ENCODE peak calls at places on chromosomes 16 and 17, in eight cellular contexts. T is suprapubic skin, P is left ventricle myocardium inferior, I is fibroblast of lung, N is endothelial cell of umbilical vein, Q is tibial artery, F is colonic mucosa, O is uterus. R is an unnamed sample. For H3K4me1, the result is how much of the 10 kb centered on the place peaks cover.

GRCh38 chr17:45775576-45776011 is 8.5 kb upstream of the CRHR1 start:
- DNase-seq in O (peak), F (no peak), Q (no peak), I (no peak), N (no peak), P (peak), T (no peak), R (peak)

GRCh38 chr17:36742267-36743000 is 141.1 kb downstream of the MRM1 start:
- DNase-seq in P (no peak), I (no peak), O (no peak), N (no peak), T (no peak), Q (no peak), F (no peak), R (no peak)

GRCh38 chr16:5412721-5413120 is 315.1 kb upstream of the EEF2KMT start:
- DNase-seq in P (no peak), O (no peak), Q (no peak), N (no peak), I (no peak), T (peak), F (no peak), R (peak)

GRCh38 chr16:667780-668518 is at the start of gene RHOT2:
- DNase-seq in O (peak), F (peak), T (peak), I (peak), Q (peak), N (peak), P (peak), R (peak)

GRCh38 chr16:30369091-30369937 is 980 bp downstream of the TBC1D10B start:
- DNase-seq in Q (peak), F (peak), I (no peak), P (no peak), O (no peak), T (no peak), N (peak), R (peak)

GRCh38 chr16:4064950-4065352 is 51.3 kb downstream of the ADCY9 start:
- DNase-seq in N (no peak), F (no peak), O (no peak), T (no peak), I (no peak), P (no peak), Q (no peak), R (no peak)

GRCh38 chr17:70636517-70637133 is 467.3 kb downstream of the KCNJ2 start:
- DNase-seq in O (no peak), F (no peak), N (peak), T (no peak), P (no peak), Q (no peak), I (peak), R (no peak)

GRCh38 chr16:70686376-70687171 is 721 bp upstream of the MTSS2 start:
- DNase-seq in T (no peak), F (no peak), N (no peak), I (no peak), O (no peak), Q (no peak), P (no peak), R (no peak)

GRCh38 chr16:11619327-11619851 is 32.7 kb upstream of the LITAF start:
- DNase-seq in O (no peak), T (no peak), I (no peak), N (no peak), F (no peak), P (no peak), Q (no peak), R (no peak)

GRCh38 chr17:75468311-75468754 is 11.9 kb downstream of the TMEM94 start:
- DNase-seq in T (no peak), N (no peak), Q (peak), P (no peak), I (no peak), O (no peak), F (no peak), R (peak)

GRCh38 chr16:27951752-27952151 is 111.8 kb downstream of the GSG1L start:
- DNase-seq in Q (no peak), I (no peak), O (no peak), T (peak), F (no peak), P (no peak), N (no peak), R (no peak)

GRCh38 chr16:50598256-50598894 is 50.2 kb downstream of the NKD1 start:
- DNase-seq in F (no peak), Q (peak), I (no peak), O (no peak), N (no peak), P (peak), T (no peak), R (peak)

GRCh38 chr17:4234406-4234805 is 29.4 kb downstream of the ANKFY1 start:
- DNase-seq in N (no peak), Q (no peak), I (no peak), P (no peak), O (no peak), T (no peak), F (no peak), R (no peak)

GRCh38 chr17:70969540-70970034 is 800.3 kb downstream of the KCNJ2 start:
- DNase-seq in O (no peak), P (no peak), I (no peak), Q (no peak), N (no peak), T (no peak), F (no peak), R (no peak)

GRCh38 chr17:33745047-33745783 is 452.1 kb upstream of the ASIC2 start:
- DNase-seq in Q (no peak), I (no peak), P (no peak), N (no peak), T (no peak), O (no peak), F (no peak), R (no peak)

GRCh38 chr17:83119987-83120864 is 40.8 kb downstream of the METRNL start:
- DNase-seq in O (no peak), T (no peak), P (peak), I (no peak), N (no peak), Q (peak), F (no peak), R (no peak)

GRCh38 chr16:85675528-85675927 is 13.2 kb downstream of the GINS2 start:
- DNase-seq in P (no peak), O (no peak), T (no peak), I (peak), F (no peak), Q (no peak), N (peak), R (no peak)

GRCh38 chr17:72119963-72120877 is 600 bp upstream of the SOX9 start:
- DNase-seq in I (peak), T (peak), Q (peak), F (peak), O (no peak), N (no peak), P (peak), R (peak)

GRCh38 chr17:51044964-51045363 is 75.7 kb downstream of the SPAG9 start:
- DNase-seq in F (no peak), Q (no peak), T (no peak), I (peak), P (no peak), N (no peak), O (no peak), R (no peak)

GRCh38 chr17:77311371-77311981 is 170.7 kb downstream of the SEC14L1 start:
- DNase-seq in F (peak), O (no peak), I (no peak), P (no peak), N (no peak), T (peak), Q (no peak), R (no peak)

GRCh38 chr16:28836761-28837064 is 9.4 kb downstream of the TUFM start:
- DNase-seq in O (no peak), I (no peak), N (no peak), Q (no peak), P (no peak), T (no peak), F (no peak), R (no peak)

GRCh38 chr17:40559954-40560591 is 5.2 kb downstream of the CCR7 start:
- DNase-seq in Q (peak), I (peak), P (peak), O (peak), N (peak), T (peak), F (peak), R (peak)

GRCh38 chr17:5883775-5884665 is 186.2 kb upstream of the WSCD1 start:
- DNase-seq in T (no peak), F (no peak), N (no peak), O (no peak), Q (no peak), I (no peak), P (no peak), R (no peak)

GRCh38 chr17:60321336-60322055 is 70.4 kb downstream of the USP32 start:
- DNase-seq in F (no peak), I (no peak), O (no peak), N (no peak), Q (no peak), T (no peak), P (no peak), R (no peak)

GRCh38 chr16:71338193-71338592 is 20.3 kb upstream of the CALB2 start:
- DNase-seq in Q (no peak), N (no peak), O (no peak), T (no peak), F (no peak), I (no peak), P (no peak), R (no peak)

GRCh38 chr17:31916496-31917064 is 15.1 kb upstream of the UTP6 start:
- DNase-seq in N (no peak), T (no peak), I (no peak), F (no peak), P (no peak), O (no peak), Q (no peak), R (peak)

GRCh38 chr16:46844771-46845170 is 13.8 kb upstream of the C16orf87 start:
- DNase-seq in P (no peak), O (no peak), F (no peak), I (peak), T (no peak), N (no peak), Q (no peak), R (no peak)

GRCh38 chr16:62225675-62226074 is 189.4 kb upstream of the CDH8 start:
- DNase-seq in T (peak), F (peak), O (no peak), Q (no peak), P (peak), I (no peak), N (no peak), R (peak)

GRCh38 chr17:19004601-19005441 is at the start of gene FAM83G:
- DNase-seq in O (peak), P (peak), I (peak), T (no peak), N (peak), F (peak), Q (peak), R (peak)

GRCh38 chr17:49223517-49224197 is 6.9 kb downstream of the PHOSPHO1 start:
- DNase-seq in T (peak), P (peak), I (no peak), Q (no peak), N (no peak), F (peak), O (peak), R (peak)

GRCh38 chr16:14070877-14071575 is at the start of gene MRTFB:
- DNase-seq in Q (peak), P (peak), F (peak), I (peak), T (peak), O (peak), N (peak), R (peak)

GRCh38 chr17:30212750-30213149 is 22.7 kb downstream of the SLC6A4 start:
- DNase-seq in Q (peak), I (no peak), T (no peak), O (no peak), N (no peak), F (no peak), P (no peak), R (no peak)

GRCh38 chr17:32508926-32509325 is 22.1 kb downstream of the CDK5R1 start:
- DNase-seq in F (no peak), O (no peak), P (no peak), Q (no peak), I (no peak), N (no peak), T (no peak), R (no peak)

GRCh38 chr16:81035975-81036750 is 521 bp downstream of the ATMIN start:
- DNase-seq in O (no peak), I (peak), N (peak), F (peak), P (peak), Q (peak), T (peak), R (peak)
- H3K27ac ChIP-seq in O (peak), I (peak), N (peak), F (no peak), P (peak), Q (peak), T (peak), R (peak)

GRCh38 chr16:19114359-19115147 is 789 bp downstream of the ITPRIPL2 start:
- DNase-seq in P (peak), T (peak), O (peak), F (peak), I (peak), Q (peak), N (peak), R (peak)
- H3K4me1 ChIP-seq in P (half or more), T (half or more), O (under half), F (under half), I (under half), Q (half or more), N (under half), R (under half)

GRCh38 chr16:56191807-56192643 is 736 bp downstream of the GNAO1 start:
- DNase-seq in N (no peak), Q (no peak), I (no peak), P (no peak), O (no peak), F (no peak), T (no peak), R (no peak)
- H3K27ac ChIP-seq in N (no peak), Q (peak), I (no peak), P (peak), O (peak), F (peak), T (no peak), R (no peak)

DNA sequence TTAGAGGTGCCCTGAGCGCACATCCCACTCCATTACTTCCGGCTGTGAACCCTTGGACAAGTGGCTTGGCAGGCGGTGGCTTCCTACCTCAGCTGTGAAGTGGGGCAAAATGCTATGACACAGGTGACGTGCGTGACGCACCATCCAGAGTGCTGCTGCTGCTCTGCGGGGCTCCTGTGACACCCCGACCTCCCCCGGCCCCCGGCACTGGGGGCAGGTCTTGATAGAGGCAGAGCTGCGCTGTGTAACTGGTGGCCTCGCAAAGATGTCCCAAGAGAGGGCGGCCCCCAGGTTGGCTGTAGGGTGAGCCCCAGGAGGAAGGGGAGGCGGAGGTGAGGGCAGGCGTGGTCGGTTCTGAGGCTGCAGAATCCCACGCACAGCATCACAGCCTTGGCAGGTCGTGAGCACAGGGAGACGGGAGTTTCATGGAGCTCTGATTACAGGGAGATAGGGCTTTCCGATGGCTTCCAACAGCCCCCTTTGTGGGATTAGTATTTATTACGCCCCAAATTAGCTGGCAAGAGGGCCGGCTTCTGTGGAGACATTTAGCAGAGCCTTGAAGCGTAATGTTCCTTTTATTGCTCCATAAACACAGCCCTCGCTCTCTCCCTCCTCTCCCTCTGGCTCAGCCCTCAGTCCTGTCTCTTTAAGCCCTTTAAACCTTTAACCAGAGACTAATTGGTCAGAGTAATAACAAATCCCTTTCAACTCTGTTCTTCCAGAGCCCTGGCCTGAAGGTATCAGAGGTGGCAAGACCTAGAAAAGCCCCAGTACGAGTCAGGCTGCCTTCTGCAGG is 328.1 kb downstream of the C16orf95 start:
- DNase-seq in F (no peak), Q (peak), P (no peak), I (no peak), N (no peak), O (no peak), T (no peak), R (no peak)
- H3K4me1 ChIP-seq in F (under half), Q (under half), P (under half), I (under half), N (under half), O (under half), T (under half), R (under half)

DNA sequence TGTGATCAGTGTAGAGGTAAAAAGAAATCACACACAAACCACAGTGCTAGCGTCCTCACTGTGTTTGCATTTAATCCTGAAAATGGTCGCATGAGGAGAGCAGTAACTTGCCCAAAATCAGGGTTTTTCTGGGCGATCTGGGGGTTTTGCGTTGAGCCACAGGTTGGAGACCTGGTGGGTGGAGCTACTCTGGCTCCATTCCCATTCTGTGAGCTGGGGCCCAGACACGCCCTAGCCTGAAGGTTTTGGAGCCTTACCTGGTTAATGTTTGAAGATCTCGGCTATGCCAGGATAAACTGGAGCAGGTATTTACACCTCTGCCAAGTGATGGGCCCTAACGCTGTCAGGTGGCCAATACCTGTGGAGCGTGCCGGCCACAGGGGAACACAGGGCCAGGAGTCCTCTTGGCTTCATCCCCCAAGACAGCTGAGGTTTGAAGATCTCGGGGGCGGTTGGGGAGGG is 48.4 kb downstream of the MPRIP start:
- DNase-seq in I (no peak), Q (no peak), N (no peak), P (no peak), T (no peak), F (peak), O (peak), R (no peak)
- H3K27ac ChIP-seq in I (no peak), Q (peak), N (no peak), P (no peak), T (no peak), F (no peak), O (no peak), R (no peak)

DNA sequence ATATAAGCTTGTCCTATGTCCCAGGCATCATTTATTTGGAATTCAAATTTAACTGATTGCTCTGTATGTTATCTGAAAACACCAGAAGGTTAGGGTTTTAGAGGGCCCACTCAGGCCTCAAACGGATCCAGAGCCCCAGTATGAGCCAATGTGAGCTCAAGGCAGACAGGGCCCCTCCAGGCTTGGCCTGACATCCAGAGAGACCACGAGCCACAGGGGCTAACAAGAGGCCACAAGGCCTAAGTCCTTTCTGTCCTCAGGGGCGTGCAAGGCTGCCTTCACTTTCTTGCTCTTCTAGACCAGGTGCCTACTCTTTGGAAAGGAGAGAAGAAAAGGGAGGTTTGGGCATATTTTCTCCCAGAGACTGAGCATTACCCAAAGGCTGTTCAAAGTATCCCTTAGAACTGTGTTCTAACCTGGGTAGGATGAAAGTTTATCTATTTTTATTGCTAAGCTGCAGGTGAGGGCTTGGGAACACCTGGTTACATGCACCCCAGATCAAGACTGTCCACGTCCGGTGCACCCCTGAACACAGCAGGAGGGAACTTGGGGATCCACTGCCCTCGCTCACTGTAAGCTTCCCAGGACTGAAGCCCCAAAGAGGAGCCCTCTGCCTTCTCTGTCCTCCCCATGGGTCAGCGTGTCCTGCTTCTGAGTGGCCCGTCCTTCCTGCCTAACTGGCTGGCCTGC is 1.5 kb upstream of the ENGASE start:
- DNase-seq in O (no peak), Q (no peak), N (no peak), I (no peak), F (no peak), T (no peak), P (no peak), R (no peak)
- H3K4me1 ChIP-seq in O (under half), Q (under half), N (under half), I (under half), F (under half), T (under half), P (under half), R (under half)

GRCh38 chr16:68370921-68371651 is 60.3 kb downstream of the PRMT7 start:
- DNase-seq in T (no peak), Q (no peak), O (no peak), F (no peak), N (no peak), P (no peak), I (no peak), R (no peak)
- H3K27ac ChIP-seq in T (no peak), Q (no peak), O (no peak), F (no peak), N (no peak), P (no peak), I (no peak), R (no peak)

GRCh38 chr17:57600092-57600491 is 145.0 kb downstream of the CCDC182 start:
- DNase-seq in O (no peak), F (no peak), T (no peak), N (no peak), Q (no peak), P (no peak), I (no peak), R (peak)

GRCh38 chr17:57603541-57603940 is 141.6 kb downstream of the CCDC182 start:
- DNase-seq in I (no peak), Q (no peak), P (no peak), T (no peak), N (no peak), O (no peak), F (peak), R (no peak)

GRCh38 chr17:57599271-57600045 is 145.6 kb downstream of the CCDC182 start:
- DNase-seq in O (no peak), N (no peak), F (no peak), T (no peak), Q (no peak), P (no peak), I (no peak), R (no peak)

GRCh38 chr17:57602896-57603295 is 142.2 kb downstream of the CCDC182 start:
- DNase-seq in F (no peak), P (no peak), O (no peak), I (no peak), Q (no peak), N (no peak), T (no peak), R (no peak)

DNA sequence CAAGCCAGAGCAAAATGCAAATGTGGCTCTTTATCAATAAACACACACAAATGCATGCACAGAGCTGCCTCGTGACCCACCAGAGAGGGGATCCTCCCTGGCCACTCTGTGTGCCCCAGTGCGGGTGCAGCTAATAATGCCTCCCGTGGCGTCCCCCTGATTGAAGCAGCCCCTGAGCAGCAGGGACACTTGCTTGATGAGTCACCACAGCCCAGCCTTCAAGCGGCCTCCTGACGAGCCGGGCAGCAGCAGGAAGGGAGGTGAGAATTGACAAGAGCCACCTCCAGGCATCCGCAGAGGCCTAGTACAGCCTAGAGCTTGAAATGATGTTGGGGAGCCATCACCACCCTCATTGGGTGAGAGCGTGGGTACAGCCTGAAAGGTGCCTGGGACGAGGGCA is 143.8 kb downstream of the CCDC182 start:
- DNase-seq in I (no peak), N (no peak), P (no peak), T (no peak), Q (no peak), O (no peak), F (no peak), R (peak)
- H3K4me1 ChIP-seq in I (under half), N (under half), P (half or more), T (under half), Q (under half), O (under half), F (under half), R (under half)

R was measured in adrenal gland.